ENCODE peak calls at places on chromosome 20, in six cellular contexts. One of them, this sample, is unnamed.

GRCh38 chr20:5703542-5704215 is 46.5 kb upstream of the SHLD1 start:
- DNase-seq in esophagus squamous epithelium: no peak
- DNase-seq in Panc1: no peak
- DNase-seq in AG09309: no peak
- DNase-seq in body of pancreas: no peak
- DNase-seq in GM12865: no peak
- DNase-seq in this sample: no peak

GRCh38 chr20:60695223-60695622 is 556.8 kb upstream of the CDH4 start:
- DNase-seq in esophagus squamous epithelium: no peak
- DNase-seq in Panc1: no peak
- DNase-seq in AG09309: peak; percentile 76
- DNase-seq in body of pancreas: no peak
- DNase-seq in GM12865: no peak
- DNase-seq in this sample: peak; percentile 69

GRCh38 chr20:4793183-4793582 is 71.5 kb downstream of the PRND start:
- DNase-seq in esophagus squamous epithelium: no peak
- DNase-seq in Panc1: no peak
- DNase-seq in AG09309: no peak
- DNase-seq in body of pancreas: no peak
- DNase-seq in GM12865: no peak
- DNase-seq in this sample: no peak

GRCh38 chr20:52746190-52746589 is 226.0 kb upstream of the TSHZ2 start:
- DNase-seq in esophagus squamous epithelium: no peak
- DNase-seq in Panc1: no peak
- DNase-seq in AG09309: no peak
- DNase-seq in body of pancreas: no peak
- DNase-seq in GM12865: no peak
- DNase-seq in this sample: no peak

GRCh38 chr20:54217762-54218161 is 9.9 kb downstream of the PFDN4 start:
- DNase-seq in esophagus squamous epithelium: no peak
- DNase-seq in Panc1: no peak
- DNase-seq in AG09309: no peak
- DNase-seq in body of pancreas: no peak
- DNase-seq in GM12865: no peak
- DNase-seq in this sample: no peak

GRCh38 chr20:47038581-47039560 is 144.2 kb downstream of the EYA2 start:
- DNase-seq in esophagus squamous epithelium: no peak
- DNase-seq in Panc1: no peak
- DNase-seq in AG09309: no peak
- DNase-seq in body of pancreas: no peak
- DNase-seq in GM12865: no peak
- DNase-seq in this sample: no peak

GRCh38 chr20:19903168-19903676 is 113.9 kb upstream of the NAA20 start:
- DNase-seq in esophagus squamous epithelium: no peak
- DNase-seq in Panc1: no peak
- DNase-seq in AG09309: no peak
- DNase-seq in body of pancreas: no peak
- DNase-seq in GM12865: peak; percentile 77
- DNase-seq in this sample: no peak

GRCh38 chr20:25293910-25294458 is 46.1 kb downstream of the PYGB start:
- DNase-seq in esophagus squamous epithelium: no peak
- DNase-seq in Panc1: no peak
- DNase-seq in AG09309: no peak
- DNase-seq in body of pancreas: peak; percentile 13
- DNase-seq in GM12865: no peak
- DNase-seq in this sample: no peak

GRCh38 chr20:31894980-31895675 is 24.7 kb downstream of the TTLL9 start:
- DNase-seq in esophagus squamous epithelium: peak; percentile 5
- DNase-seq in Panc1: peak; percentile 36
- DNase-seq in AG09309: peak; percentile 74
- DNase-seq in body of pancreas: peak; percentile 27
- DNase-seq in GM12865: peak; percentile 88
- DNase-seq in this sample: peak; percentile 24

GRCh38 chr20:62062661-62063600 is 2.8 kb downstream of the TAF4 start:
- DNase-seq in esophagus squamous epithelium: no peak
- DNase-seq in Panc1: no peak
- DNase-seq in AG09309: no peak
- DNase-seq in body of pancreas: no peak
- DNase-seq in GM12865: no peak
- DNase-seq in this sample: no peak

GRCh38 chr20:38116409-38117165 is 48.5 kb downstream of the TGM2 start:
- DNase-seq in esophagus squamous epithelium: no peak
- DNase-seq in Panc1: no peak
- DNase-seq in AG09309: no peak
- DNase-seq in body of pancreas: no peak
- DNase-seq in GM12865: no peak
- DNase-seq in this sample: no peak

GRCh38 chr20:45209924-45210323 is 3.1 kb downstream of the SEMG1 start:
- DNase-seq in esophagus squamous epithelium: no peak
- DNase-seq in Panc1: no peak
- DNase-seq in AG09309: no peak
- DNase-seq in body of pancreas: no peak
- DNase-seq in GM12865: no peak
- DNase-seq in this sample: no peak

GRCh38 chr20:53555081-53555480 is 38.6 kb downstream of the ZNF217 start:
- DNase-seq in esophagus squamous epithelium: no peak
- DNase-seq in Panc1: no peak
- DNase-seq in AG09309: no peak
- DNase-seq in body of pancreas: no peak
- DNase-seq in GM12865: no peak
- DNase-seq in this sample: no peak

GRCh38 chr20:5774438-5774837 is 24.2 kb downstream of the SHLD1 start:
- DNase-seq in esophagus squamous epithelium: no peak
- DNase-seq in Panc1: no peak
- DNase-seq in AG09309: no peak
- DNase-seq in body of pancreas: no peak
- DNase-seq in GM12865: no peak
- DNase-seq in this sample: no peak

GRCh38 chr20:17910828-17911294 is 57.7 kb downstream of the SNX5 start:
- DNase-seq in esophagus squamous epithelium: no peak
- DNase-seq in Panc1: no peak
- DNase-seq in AG09309: peak; percentile 86
- DNase-seq in body of pancreas: peak; percentile 67
- DNase-seq in GM12865: peak; percentile 17
- DNase-seq in this sample: peak; percentile 63

GRCh38 chr20:1333462-1334369 is 4.8 kb upstream of the SDCBP2 start:
- DNase-seq in esophagus squamous epithelium: no peak
- DNase-seq in Panc1: no peak
- DNase-seq in AG09309: no peak
- DNase-seq in body of pancreas: no peak
- DNase-seq in GM12865: no peak
- DNase-seq in this sample: no peak

GRCh38 chr20:3312940-3313656 is 74.1 kb upstream of the SLC4A11 start:
- DNase-seq in esophagus squamous epithelium: no peak
- DNase-seq in Panc1: no peak
- DNase-seq in AG09309: peak; percentile 67
- DNase-seq in body of pancreas: peak; percentile 55
- DNase-seq in GM12865: no peak
- DNase-seq in this sample: peak; percentile 41

GRCh38 chr20:11921326-11921725 is 3.6 kb downstream of the BTBD3 start:
- DNase-seq in esophagus squamous epithelium: no peak
- DNase-seq in Panc1: no peak
- DNase-seq in AG09309: no peak
- DNase-seq in body of pancreas: no peak
- DNase-seq in GM12865: no peak
- DNase-seq in this sample: no peak

GRCh38 chr20:61850926-61851900 is 214.5 kb downstream of the TAF4 start:
- DNase-seq in esophagus squamous epithelium: no peak
- DNase-seq in Panc1: no peak
- DNase-seq in AG09309: no peak
- DNase-seq in body of pancreas: no peak
- DNase-seq in GM12865: no peak
- DNase-seq in this sample: peak; percentile 4

GRCh38 chr20:47929368-47930115 is 144.3 kb upstream of the SULF2 start:
- DNase-seq in esophagus squamous epithelium: no peak
- DNase-seq in Panc1: no peak
- DNase-seq in AG09309: peak; percentile 59
- DNase-seq in body of pancreas: no peak
- DNase-seq in GM12865: no peak
- DNase-seq in this sample: peak; percentile 37

GRCh38 chr20:62361799-62362589 is 5.1 kb downstream of the LAMA5 start:
- DNase-seq in esophagus squamous epithelium: no peak
- DNase-seq in Panc1: no peak
- DNase-seq in AG09309: no peak
- DNase-seq in body of pancreas: peak; percentile 85
- DNase-seq in GM12865: no peak
- DNase-seq in this sample: no peak

GRCh38 chr20:59752704-59753460 is 148.5 kb downstream of the PHACTR3 start:
- DNase-seq in esophagus squamous epithelium: no peak
- DNase-seq in Panc1: no peak
- DNase-seq in AG09309: no peak
- DNase-seq in body of pancreas: no peak
- DNase-seq in GM12865: peak; percentile 70
- DNase-seq in this sample: no peak

GRCh38 chr20:32385541-32385940 is 27.4 kb downstream of the ASXL1 start:
- DNase-seq in esophagus squamous epithelium: no peak
- DNase-seq in Panc1: no peak
- DNase-seq in AG09309: no peak
- DNase-seq in body of pancreas: no peak
- DNase-seq in GM12865: no peak
- DNase-seq in this sample: no peak

GRCh38 chr20:46715292-46715756 is 5.9 kb downstream of the SLC2A10 start:
- DNase-seq in esophagus squamous epithelium: no peak
- DNase-seq in Panc1: no peak
- DNase-seq in AG09309: peak; percentile 68
- DNase-seq in body of pancreas: no peak
- DNase-seq in GM12865: no peak
- DNase-seq in this sample: peak; percentile 28

GRCh38 chr20:33969563-33969962 is 24.1 kb upstream of the RALY start:
- DNase-seq in esophagus squamous epithelium: no peak
- DNase-seq in Panc1: no peak
- DNase-seq in AG09309: no peak
- DNase-seq in body of pancreas: no peak
- DNase-seq in GM12865: no peak
- DNase-seq in this sample: no peak

GRCh38 chr20:19864130-19864529 is 106.1 kb downstream of the RIN2 start:
- DNase-seq in esophagus squamous epithelium: no peak
- DNase-seq in Panc1: no peak
- DNase-seq in AG09309: peak; percentile 53
- DNase-seq in body of pancreas: no peak
- DNase-seq in GM12865: no peak
- DNase-seq in this sample: no peak

GRCh38 chr20:14406495-14406894 is 69.1 kb upstream of the FLRT3 start:
- DNase-seq in esophagus squamous epithelium: no peak
- DNase-seq in Panc1: peak; percentile 59
- DNase-seq in AG09309: peak; percentile 14
- DNase-seq in body of pancreas: no peak
- DNase-seq in GM12865: no peak
- DNase-seq in this sample: no peak

GRCh38 chr20:57996465-57996864 is 232.0 kb downstream of the ANKRD60 start:
- DNase-seq in esophagus squamous epithelium: no peak
- DNase-seq in Panc1: no peak
- DNase-seq in AG09309: no peak
- DNase-seq in body of pancreas: no peak
- DNase-seq in GM12865: no peak
- DNase-seq in this sample: no peak

GRCh38 chr20:57999465-58000111 is 228.9 kb downstream of the ANKRD60 start:
- DNase-seq in esophagus squamous epithelium: no peak
- DNase-seq in Panc1: no peak
- DNase-seq in AG09309: no peak
- DNase-seq in body of pancreas: no peak
- DNase-seq in GM12865: no peak
- DNase-seq in this sample: no peak

GRCh38 chr20:57998981-57999464 is 229.4 kb downstream of the ANKRD60 start:
- DNase-seq in esophagus squamous epithelium: no peak
- DNase-seq in Panc1: no peak
- DNase-seq in AG09309: no peak
- DNase-seq in body of pancreas: no peak
- DNase-seq in GM12865: no peak
- DNase-seq in this sample: no peak

GRCh38 chr20:57996936-57997629 is 231.4 kb downstream of the ANKRD60 start:
- DNase-seq in esophagus squamous epithelium: no peak
- DNase-seq in Panc1: no peak
- DNase-seq in AG09309: peak; percentile 54
- DNase-seq in body of pancreas: no peak
- DNase-seq in GM12865: no peak
- DNase-seq in this sample: no peak

GRCh38 chr20:57998276-57998675 is 230.2 kb downstream of the ANKRD60 start:
- DNase-seq in esophagus squamous epithelium: no peak
- DNase-seq in Panc1: no peak
- DNase-seq in AG09309: no peak
- DNase-seq in body of pancreas: no peak
- DNase-seq in GM12865: no peak
- DNase-seq in this sample: no peak
- TF ChIP-seq CTCF in esophagus squamous epithelium: no peak
- TF ChIP-seq CTCF in Panc1: no peak
- TF ChIP-seq CTCF in AG09309: no peak
- TF ChIP-seq CTCF in body of pancreas: no peak
- TF ChIP-seq CTCF in GM12865: no peak
- TF ChIP-seq CTCF in this sample: no peak

GRCh38 chr20:50520222-50520877 is 10.2 kb downstream of the PTPN1 start:
- DNase-seq in esophagus squamous epithelium: no peak
- DNase-seq in Panc1: no peak
- DNase-seq in AG09309: no peak
- DNase-seq in body of pancreas: no peak
- DNase-seq in GM12865: peak; percentile 75
- DNase-seq in this sample: no peak

GRCh38 chr20:50521221-50521642 is 11.0 kb downstream of the PTPN1 start:
- DNase-seq in esophagus squamous epithelium: no peak
- DNase-seq in Panc1: no peak
- DNase-seq in AG09309: no peak
- DNase-seq in body of pancreas: no peak
- DNase-seq in GM12865: no peak
- DNase-seq in this sample: no peak

GRCh38 chr20:50518270-50518721 is 8.1 kb downstream of the PTPN1 start:
- DNase-seq in esophagus squamous epithelium: no peak
- DNase-seq in Panc1: no peak
- DNase-seq in AG09309: no peak
- DNase-seq in body of pancreas: no peak
- DNase-seq in GM12865: peak; percentile 53
- DNase-seq in this sample: no peak

GRCh38 chr20:50517817-50518154 is 7.6 kb downstream of the PTPN1 start:
- DNase-seq in esophagus squamous epithelium: no peak
- DNase-seq in Panc1: no peak
- DNase-seq in AG09309: no peak
- DNase-seq in body of pancreas: no peak
- DNase-seq in GM12865: no peak
- DNase-seq in this sample: no peak

GRCh38 chr20:50519036-50519780 is 9.0 kb downstream of the PTPN1 start:
- DNase-seq in esophagus squamous epithelium: no peak
- DNase-seq in Panc1: no peak
- DNase-seq in AG09309: no peak
- DNase-seq in body of pancreas: no peak
- DNase-seq in GM12865: peak; percentile 59
- DNase-seq in this sample: no peak
- H3K4me3 ChIP-seq in esophagus squamous epithelium: no peak overlapping the region
- H3K4me3 ChIP-seq in Panc1: no peak overlapping the region
- H3K4me3 ChIP-seq in AG09309: no peak overlapping the region
- H3K4me3 ChIP-seq in body of pancreas: no peak overlapping the region
- H3K4me3 ChIP-seq in GM12865: peak overlapping the region; percentile 58
- H3K4me3 ChIP-seq in this sample: no peak overlapping the region

GRCh38 chr20:43681468-43681942 is 14.6 kb downstream of the MYBL2 start:
- DNase-seq in esophagus squamous epithelium: no peak
- DNase-seq in Panc1: no peak
- DNase-seq in AG09309: no peak
- DNase-seq in body of pancreas: peak; percentile 87
- DNase-seq in GM12865: peak; percentile 78
- DNase-seq in this sample: no peak
- TF ChIP-seq CTCF in esophagus squamous epithelium: no peak
- TF ChIP-seq CTCF in Panc1: no peak
- TF ChIP-seq CTCF in AG09309: no peak
- TF ChIP-seq CTCF in body of pancreas: peak; percentile 65
- TF ChIP-seq CTCF in GM12865: peak; percentile 46
- TF ChIP-seq CTCF in this sample: no peak

GRCh38 chr20:35173576-35174192 is 1.8 kb downstream of the PROCR start:
- DNase-seq in esophagus squamous epithelium: no peak
- DNase-seq in Panc1: no peak
- DNase-seq in AG09309: no peak
- DNase-seq in body of pancreas: no peak
- DNase-seq in GM12865: no peak
- DNase-seq in this sample: no peak
- H3K4me3 ChIP-seq in esophagus squamous epithelium: no peak overlapping the region
- H3K4me3 ChIP-seq in Panc1: peak overlapping the region; percentile 17
- H3K4me3 ChIP-seq in AG09309: no peak overlapping the region
- H3K4me3 ChIP-seq in body of pancreas: no peak overlapping the region
- H3K4me3 ChIP-seq in GM12865: no peak overlapping the region
- H3K4me3 ChIP-seq in this sample: no peak overlapping the region